ENCODE peak calls at places on chromosomes 2 and 18, in five cellular contexts. One of them, this sample, is unnamed.

GRCh38 chr2:217933326-217933993 is 69.3 kb downstream of the TNS1 start:
- DNase-seq in upper lobe of right lung: no peak
- DNase-seq in endodermal cell: no peak
- DNase-seq in heart left ventricle: peak; percentile 74
- DNase-seq in GM12865: no peak
- DNase-seq in this sample: no peak

GRCh38 chr18:8507361-8507760 is 101.9 kb upstream of the RAB12 start:
- DNase-seq in upper lobe of right lung: no peak
- DNase-seq in endodermal cell: no peak
- DNase-seq in heart left ventricle: no peak
- DNase-seq in GM12865: no peak
- DNase-seq in this sample: no peak

GRCh38 chr2:237060518-237061312 is 25.0 kb upstream of the COPS8 start:
- DNase-seq in upper lobe of right lung: no peak
- DNase-seq in endodermal cell: peak; percentile 87
- DNase-seq in heart left ventricle: peak; percentile 38
- DNase-seq in GM12865: peak; percentile 71
- DNase-seq in this sample: peak; percentile 16

GRCh38 chr2:26442707-26443106 is 35.2 kb downstream of the OTOF start:
- DNase-seq in upper lobe of right lung: no peak
- DNase-seq in endodermal cell: no peak
- DNase-seq in heart left ventricle: no peak
- DNase-seq in GM12865: no peak
- DNase-seq in this sample: no peak

GRCh38 chr2:172693037-172693436 is 42.6 kb upstream of the RAPGEF4 start:
- DNase-seq in upper lobe of right lung: no peak
- DNase-seq in endodermal cell: no peak
- DNase-seq in heart left ventricle: peak; percentile 87
- DNase-seq in GM12865: no peak
- DNase-seq in this sample: peak; percentile 96

GRCh38 chr2:209473930-209474419 is 50.1 kb downstream of the MAP2 start:
- DNase-seq in upper lobe of right lung: no peak
- DNase-seq in endodermal cell: no peak
- DNase-seq in heart left ventricle: no peak
- DNase-seq in GM12865: no peak
- DNase-seq in this sample: peak; percentile 92

GRCh38 chr2:113248997-113249770 is 29.5 kb downstream of the PAX8 start:
- DNase-seq in upper lobe of right lung: peak; percentile 88
- DNase-seq in endodermal cell: peak; percentile 94
- DNase-seq in heart left ventricle: peak; percentile 73
- DNase-seq in GM12865: peak; percentile 85
- DNase-seq in this sample: no peak

GRCh38 chr2:160305081-160305750 is 105.1 kb upstream of the ITGB6 start:
- DNase-seq in upper lobe of right lung: no peak
- DNase-seq in endodermal cell: no peak
- DNase-seq in heart left ventricle: no peak
- DNase-seq in GM12865: no peak
- DNase-seq in this sample: no peak

GRCh38 chr18:38022247-38022646 is 456.6 kb upstream of the CELF4 start:
- DNase-seq in upper lobe of right lung: no peak
- DNase-seq in endodermal cell: no peak
- DNase-seq in heart left ventricle: no peak
- DNase-seq in GM12865: no peak
- DNase-seq in this sample: no peak

GRCh38 chr2:168545439-168546082 is 89.5 kb downstream of the CERS6 start:
- DNase-seq in upper lobe of right lung: no peak
- DNase-seq in endodermal cell: no peak
- DNase-seq in heart left ventricle: peak; percentile 61
- DNase-seq in GM12865: no peak
- DNase-seq in this sample: peak; percentile 42

GRCh38 chr2:127526940-127527804 is 883 bp upstream of the IWS1 start:
- DNase-seq in upper lobe of right lung: no peak
- DNase-seq in endodermal cell: peak; percentile 61
- DNase-seq in heart left ventricle: no peak
- DNase-seq in GM12865: no peak
- DNase-seq in this sample: no peak

GRCh38 chr2:165778653-165779451 is 15.2 kb downstream of the GALNT3 start:
- DNase-seq in upper lobe of right lung: no peak
- DNase-seq in endodermal cell: peak; percentile 69
- DNase-seq in heart left ventricle: no peak
- DNase-seq in GM12865: peak; percentile 44
- DNase-seq in this sample: no peak

GRCh38 chr2:187312734-187313282 is 135.2 kb downstream of the CALCRL start:
- DNase-seq in upper lobe of right lung: no peak
- DNase-seq in endodermal cell: no peak
- DNase-seq in heart left ventricle: no peak
- DNase-seq in GM12865: no peak
- DNase-seq in this sample: no peak

GRCh38 chr2:74104839-74105238 is 42.9 kb downstream of the BOLA3 start:
- DNase-seq in upper lobe of right lung: no peak
- DNase-seq in endodermal cell: no peak
- DNase-seq in heart left ventricle: no peak
- DNase-seq in GM12865: no peak
- DNase-seq in this sample: no peak

GRCh38 chr2:151669585-151670081 is 64.6 kb downstream of the NEB start:
- DNase-seq in upper lobe of right lung: no peak
- DNase-seq in endodermal cell: peak; percentile 55
- DNase-seq in heart left ventricle: no peak
- DNase-seq in GM12865: no peak
- DNase-seq in this sample: no peak

GRCh38 chr2:11967946-11968465 is 221.6 kb downstream of the LPIN1 start:
- DNase-seq in upper lobe of right lung: no peak
- DNase-seq in endodermal cell: no peak
- DNase-seq in heart left ventricle: peak; percentile 81
- DNase-seq in GM12865: no peak
- DNase-seq in this sample: peak; percentile 16

GRCh38 chr2:50358586-50358985 is 673.3 kb downstream of the NRXN1 start:
- DNase-seq in upper lobe of right lung: peak; percentile 37
- DNase-seq in endodermal cell: no peak
- DNase-seq in heart left ventricle: no peak
- DNase-seq in GM12865: no peak
- DNase-seq in this sample: no peak

GRCh38 chr2:98463081-98463481 is 18.4 kb downstream of the INPP4A start:
- DNase-seq in upper lobe of right lung: no peak
- DNase-seq in endodermal cell: no peak
- DNase-seq in heart left ventricle: no peak
- DNase-seq in GM12865: peak; percentile 22
- DNase-seq in this sample: no peak

GRCh38 chr18:3504637-3505036 is 54.7 kb downstream of the TGIF1 start:
- DNase-seq in upper lobe of right lung: no peak
- DNase-seq in endodermal cell: no peak
- DNase-seq in heart left ventricle: no peak
- DNase-seq in GM12865: no peak
- DNase-seq in this sample: no peak

GRCh38 chr2:180516204-180516603 is 464.2 kb upstream of the UBE2E3 start:
- DNase-seq in upper lobe of right lung: no peak
- DNase-seq in endodermal cell: no peak
- DNase-seq in heart left ventricle: no peak
- DNase-seq in GM12865: peak; percentile 9
- DNase-seq in this sample: no peak

DNA sequence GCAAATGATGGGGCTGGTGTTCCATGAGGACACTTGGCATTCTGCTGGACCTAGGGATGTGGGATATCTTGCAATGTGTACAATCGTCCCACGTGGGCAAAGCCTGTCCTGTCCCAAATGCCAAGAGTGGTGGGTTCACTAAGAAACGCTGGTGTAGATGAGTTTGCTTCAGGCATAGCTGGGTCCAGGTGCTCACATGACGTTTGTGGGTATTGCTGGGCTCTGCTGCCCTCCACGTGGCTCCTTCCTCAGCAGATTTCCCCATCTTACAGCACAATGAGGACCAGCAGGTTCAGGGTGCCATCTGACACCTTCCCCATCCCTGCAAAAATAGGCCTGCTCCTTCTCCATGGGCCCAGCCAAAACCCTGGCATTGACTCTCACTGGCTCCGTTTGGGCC is 105.9 kb downstream of the SEPTIN10 start:
- DNase-seq in upper lobe of right lung: no peak
- DNase-seq in endodermal cell: no peak
- DNase-seq in heart left ventricle: no peak
- DNase-seq in GM12865: no peak
- DNase-seq in this sample: no peak
- TF ChIP-seq CTCF in upper lobe of right lung: no peak
- TF ChIP-seq CTCF in endodermal cell: no peak
- TF ChIP-seq CTCF in heart left ventricle: no peak
- TF ChIP-seq CTCF in GM12865: no peak
- TF ChIP-seq CTCF in this sample: no peak

DNA sequence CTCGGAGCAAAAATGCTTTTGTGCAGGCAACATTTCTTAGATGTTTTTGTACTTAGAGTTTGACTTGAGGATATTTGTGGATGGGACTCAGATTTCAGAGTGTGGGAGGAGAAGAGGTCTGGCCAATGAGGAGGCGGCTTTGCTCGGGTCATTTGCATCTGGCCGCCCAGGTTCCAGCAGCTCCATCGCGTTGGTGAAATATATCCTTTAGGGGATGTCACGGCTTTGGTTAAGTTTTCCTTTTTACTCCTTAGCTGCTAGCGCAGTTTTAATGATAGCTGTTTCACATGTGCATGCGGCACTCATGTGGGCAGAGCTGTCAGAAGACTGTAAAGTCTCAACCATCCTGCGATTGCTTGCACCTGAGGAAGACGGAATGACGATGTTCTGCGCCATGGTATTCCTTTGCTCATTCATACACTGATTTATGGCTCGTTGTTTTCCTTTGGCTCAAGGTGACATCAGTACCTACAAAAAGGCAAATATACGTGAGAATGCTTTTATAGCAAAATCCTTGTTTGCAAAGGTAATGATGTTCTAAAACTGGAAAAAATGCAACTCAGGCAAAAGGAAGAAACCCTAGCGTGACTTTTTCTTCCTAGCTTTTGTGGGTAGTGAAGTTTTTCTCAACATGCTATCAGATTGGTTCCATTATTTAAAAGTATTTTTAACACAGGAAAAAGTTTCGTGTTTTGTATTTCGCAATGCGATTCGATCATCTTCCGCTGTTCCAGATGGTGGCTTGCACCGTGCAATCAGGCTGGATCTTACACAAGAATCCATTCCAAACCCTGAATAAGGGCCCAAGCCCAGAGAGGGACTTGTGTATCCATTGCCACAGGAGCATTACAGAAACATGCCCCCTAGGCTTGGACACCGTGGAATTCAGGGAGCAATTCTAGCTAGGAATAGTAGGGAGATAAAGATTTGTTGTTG is 70.5 kb upstream of the ZNF516 start:
- DNase-seq in upper lobe of right lung: peak; percentile 79
- DNase-seq in endodermal cell: peak; percentile 89
- DNase-seq in heart left ventricle: peak; percentile 68
- DNase-seq in GM12865: peak; percentile 9
- DNase-seq in this sample: peak; percentile 85
- H3K4me3 ChIP-seq in upper lobe of right lung: peak overlapping the region; percentile 36
- H3K4me3 ChIP-seq in endodermal cell: peak overlapping the region; percentile 5
- H3K4me3 ChIP-seq in heart left ventricle: peak overlapping the region; percentile 32
- H3K4me3 ChIP-seq in GM12865: no peak overlapping the region
- H3K4me3 ChIP-seq in this sample: peak overlapping the region; percentile 49

GRCh38 chr18:12599543-12599942 is 58.4 kb downstream of the SPIRE1 start:
- DNase-seq in upper lobe of right lung: no peak
- DNase-seq in endodermal cell: no peak
- DNase-seq in heart left ventricle: no peak
- DNase-seq in GM12865: no peak
- DNase-seq in this sample: no peak

GRCh38 chr18:12608292-12608691 is 49.6 kb downstream of the SPIRE1 start:
- DNase-seq in upper lobe of right lung: no peak
- DNase-seq in endodermal cell: no peak
- DNase-seq in heart left ventricle: no peak
- DNase-seq in GM12865: no peak
- DNase-seq in this sample: no peak

GRCh38 chr18:12599966-12600365 is 57.9 kb downstream of the SPIRE1 start:
- DNase-seq in upper lobe of right lung: no peak
- DNase-seq in endodermal cell: no peak
- DNase-seq in heart left ventricle: no peak
- DNase-seq in GM12865: no peak
- DNase-seq in this sample: no peak

GRCh38 chr18:12606592-12607315 is 51.2 kb downstream of the SPIRE1 start:
- DNase-seq in upper lobe of right lung: no peak
- DNase-seq in endodermal cell: no peak
- DNase-seq in heart left ventricle: no peak
- DNase-seq in GM12865: no peak
- DNase-seq in this sample: no peak

DNA sequence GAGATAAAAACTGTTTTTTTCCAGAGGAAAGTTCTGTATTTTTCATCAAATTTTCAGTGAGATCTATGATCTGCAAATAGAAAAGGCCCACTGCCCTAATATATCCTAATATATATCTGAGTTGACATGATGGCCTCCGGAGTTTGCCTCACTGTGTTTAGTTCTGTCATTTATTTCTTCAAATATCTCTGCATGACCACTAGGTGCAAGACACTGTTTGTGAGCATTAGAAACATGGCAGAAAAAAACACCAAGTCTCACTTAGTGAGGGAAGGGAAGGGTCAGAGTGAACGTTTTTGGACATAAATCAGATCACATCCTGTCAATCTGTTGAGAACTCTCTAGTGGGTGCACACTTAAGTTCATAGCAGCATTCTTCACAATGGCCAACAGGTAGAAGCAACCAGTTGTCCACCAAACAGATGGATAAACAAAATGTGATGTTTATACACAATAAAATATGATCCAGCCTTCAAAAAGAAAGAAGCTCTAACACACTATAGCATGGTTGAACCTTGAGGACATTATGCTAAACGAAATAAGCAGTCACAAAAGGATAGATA is 53.4 kb downstream of the SPIRE1 start:
- DNase-seq in upper lobe of right lung: no peak
- DNase-seq in endodermal cell: no peak
- DNase-seq in heart left ventricle: no peak
- DNase-seq in GM12865: no peak
- DNase-seq in this sample: no peak
- TF ChIP-seq CTCF in upper lobe of right lung: no peak
- TF ChIP-seq CTCF in endodermal cell: peak; percentile 48
- TF ChIP-seq CTCF in heart left ventricle: no peak
- TF ChIP-seq CTCF in GM12865: peak; percentile 5
- TF ChIP-seq CTCF in this sample: no peak

GRCh38 chr2:20555954-20556353 is 94.9 kb downstream of the HS1BP3 start:
- DNase-seq in upper lobe of right lung: no peak
- DNase-seq in endodermal cell: no peak
- DNase-seq in heart left ventricle: no peak
- DNase-seq in GM12865: no peak
- DNase-seq in this sample: no peak

GRCh38 chr2:20557226-20557625 is 93.7 kb downstream of the HS1BP3 start:
- DNase-seq in upper lobe of right lung: no peak
- DNase-seq in endodermal cell: no peak
- DNase-seq in heart left ventricle: no peak
- DNase-seq in GM12865: no peak
- DNase-seq in this sample: no peak

GRCh38 chr2:20558391-20559150 is 92.3 kb downstream of the HS1BP3 start:
- DNase-seq in upper lobe of right lung: no peak
- DNase-seq in endodermal cell: peak; percentile 45
- DNase-seq in heart left ventricle: peak; percentile 7
- DNase-seq in GM12865: no peak
- DNase-seq in this sample: no peak

GRCh38 chr2:20557635-20558034 is 93.3 kb downstream of the HS1BP3 start:
- DNase-seq in upper lobe of right lung: no peak
- DNase-seq in endodermal cell: peak; percentile 68
- DNase-seq in heart left ventricle: peak; percentile 15
- DNase-seq in GM12865: no peak
- DNase-seq in this sample: no peak

DNA sequence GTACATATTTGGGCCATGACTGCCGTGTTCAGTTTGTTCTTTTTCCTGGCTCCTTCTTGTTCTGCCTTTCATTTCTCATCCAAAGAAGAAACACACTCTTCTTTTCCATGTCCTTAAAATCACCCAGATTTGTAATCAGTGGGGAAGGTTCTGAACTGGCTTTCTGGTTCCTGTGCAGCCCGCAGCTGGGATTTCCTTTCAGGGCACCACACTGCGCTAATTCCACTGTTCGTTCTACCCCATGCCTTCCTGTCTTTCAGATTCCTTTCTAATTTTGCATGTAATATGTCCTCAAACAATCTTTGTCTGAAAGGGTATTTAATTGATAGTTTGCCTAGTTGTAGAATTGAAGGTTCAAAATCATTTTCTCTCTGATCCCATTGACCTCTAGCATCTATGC is 94.1 kb downstream of the HS1BP3 start:
- DNase-seq in upper lobe of right lung: no peak
- DNase-seq in endodermal cell: no peak
- DNase-seq in heart left ventricle: peak; percentile 10
- DNase-seq in GM12865: no peak
- DNase-seq in this sample: no peak
- H3K4me3 ChIP-seq in upper lobe of right lung: no peak overlapping the region
- H3K4me3 ChIP-seq in endodermal cell: no peak overlapping the region
- H3K4me3 ChIP-seq in heart left ventricle: no peak overlapping the region
- H3K4me3 ChIP-seq in GM12865: no peak overlapping the region
- H3K4me3 ChIP-seq in this sample: no peak overlapping the region